ENCODE peak calls at places on chromosome 10, in seven cellular contexts. L is tibial nerve, P is DND-41, Q is breast epithelium, G is right atrium auricular region, A is colonic mucosa, U is PC-9. V is an unnamed sample.

GRCh38 chr10:33277135-33277536 is 57.3 kb downstream of the NRP1 start:
- DNase-seq in L (peak; percentile 34), P (no peak), Q (no peak), G (peak; percentile 90), A (no peak), U (no peak), V (peak; percentile 78)

GRCh38 chr10:49395741-49396665 is at the start of gene DRGX:
- DNase-seq in L (no peak), P (no peak), Q (no peak), G (peak; percentile 21), A (no peak), U (no peak), V (no peak)

GRCh38 chr10:119370972-119371703 is 163.8 kb downstream of the GRK5 start:
- DNase-seq in L (peak; percentile 86), P (no peak), Q (peak; percentile 66), G (peak; percentile 83), A (no peak), U (no peak), V (peak; percentile 82)

GRCh38 chr10:33381391-33381790 is 46.9 kb upstream of the NRP1 start:
- DNase-seq in L (no peak), P (no peak), Q (no peak), G (no peak), A (no peak), U (no peak), V (no peak)

GRCh38 chr10:57579926-57580325 is 687.8 kb downstream of the IPMK start:
- DNase-seq in L (no peak), P (no peak), Q (no peak), G (no peak), A (no peak), U (no peak), V (no peak)

GRCh38 chr10:86067436-86068050 is 299.1 kb downstream of the GRID1 start:
- DNase-seq in L (no peak), P (no peak), Q (no peak), G (no peak), A (no peak), U (no peak), V (no peak)

GRCh38 chr10:110461088-110461487 is 36.6 kb upstream of the DUSP5 start:
- DNase-seq in L (no peak), P (no peak), Q (no peak), G (no peak), A (no peak), U (peak; percentile 56), V (no peak)

GRCh38 chr10:72334196-72334831 is 20.4 kb downstream of the DNAJB12 start:
- DNase-seq in L (no peak), P (peak; percentile 90), Q (no peak), G (no peak), A (no peak), U (no peak), V (peak; percentile 16)

GRCh38 chr10:108629843-108630242 is 1293.5 kb downstream of the XPNPEP1 start:
- DNase-seq in L (no peak), P (no peak), Q (no peak), G (no peak), A (no peak), U (no peak), V (no peak)

GRCh38 chr10:114042895-114043531 is 653 bp upstream of the ADRB1 start:
- DNase-seq in L (no peak), P (peak; percentile 82), Q (no peak), G (no peak), A (no peak), U (no peak), V (peak; percentile 64)

GRCh38 chr10:131094406-131095108 is 217.0 kb downstream of the TCERG1L start:
- DNase-seq in L (peak; percentile 25), P (no peak), Q (no peak), G (no peak), A (no peak), U (no peak), V (no peak)

GRCh38 chr10:102300289-102300843 is 55.0 kb downstream of the GBF1 start:
- DNase-seq in L (no peak), P (no peak), Q (no peak), G (no peak), A (no peak), U (no peak), V (no peak)

GRCh38 chr10:112643600-112643999 is 196.6 kb downstream of the VTI1A start:
- DNase-seq in L (no peak), P (no peak), Q (no peak), G (no peak), A (no peak), U (no peak), V (no peak)

DNA sequence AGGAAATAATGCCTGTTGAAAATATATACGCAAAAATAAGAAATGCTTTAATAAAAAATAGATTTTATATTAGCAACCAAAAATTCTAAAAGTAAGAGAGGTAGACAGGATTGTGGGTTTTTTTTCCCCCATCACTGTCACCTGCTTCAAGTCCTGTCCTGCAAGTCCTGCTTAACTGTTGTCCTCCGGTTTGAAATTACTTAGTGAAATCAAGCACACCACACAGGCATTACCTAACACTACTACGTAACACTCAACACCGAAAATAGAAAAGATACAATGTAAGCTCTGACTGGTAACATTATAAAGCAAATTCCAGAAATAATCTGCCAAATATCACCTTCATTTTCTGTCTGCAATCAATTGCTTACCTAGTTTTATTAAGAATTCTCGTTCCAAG is 90.9 kb downstream of the UPF2 start:
- DNase-seq in L (no peak), P (no peak), Q (no peak), G (no peak), A (no peak), U (no peak), V (no peak)
- H3K36me3 ChIP-seq in L (no peaks in the 10 kb centered on the region), P (peaks cover 62% of the 10 kb centered on the region), Q (no peaks in the 10 kb centered on the region), G (peaks cover 24% of the 10 kb centered on the region), A (no peaks in the 10 kb centered on the region), U (no peaks in the 10 kb centered on the region), V (peaks cover 65% of the 10 kb centered on the region)

GRCh38 chr10:99659031-99659867 is at the start of gene ENTPD7:
- DNase-seq in L (peak; percentile 75), P (no peak), Q (peak; percentile 94), G (peak; percentile 92), A (peak; percentile 96), U (peak; percentile 89), V (peak; percentile 95)
- TF ChIP-seq CTCF in L (peak; percentile 24), P (no peak), Q (peak; percentile 59), G (no peak), A (no peak), U (no peak), V (peak; percentile 62)

GRCh38 chr10:120979435-120980315 is 128.5 kb downstream of the WDR11 start:
- DNase-seq in L (no peak), P (no peak), Q (peak; percentile 68), G (no peak), A (peak; percentile 82), U (no peak), V (no peak)
- H3K27ac ChIP-seq in L (no peak overlapping the region), P (no peak overlapping the region), Q (no peak overlapping the region), G (no peak overlapping the region), A (peak overlapping the region; percentile 20), U (no peak overlapping the region), V (no peak overlapping the region)

DNA sequence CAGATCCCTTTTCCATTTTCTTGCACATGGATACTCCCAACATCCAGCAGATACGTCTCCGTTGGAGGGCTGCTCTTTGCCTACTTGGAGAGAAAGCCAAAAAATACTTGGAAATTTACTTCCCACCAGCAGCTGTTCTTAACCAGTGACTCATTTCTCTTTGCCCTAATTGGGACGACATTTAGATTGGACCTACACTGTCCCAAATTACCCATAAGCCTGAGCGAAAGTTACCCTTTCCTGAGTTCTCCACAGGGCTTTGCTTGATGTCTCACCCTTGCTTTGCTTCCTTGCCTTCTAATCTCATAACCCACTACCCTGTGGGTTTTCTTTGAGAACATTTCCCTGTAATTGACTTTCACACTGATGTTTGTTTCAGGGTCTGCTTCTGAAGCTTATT is 48.1 kb downstream of the SAMD8 start:
- DNase-seq in L (no peak), P (no peak), Q (no peak), G (no peak), A (no peak), U (no peak), V (no peak)
- H3K36me3 ChIP-seq in L (no peaks in the 10 kb centered on the region), P (peaks cover 14% of the 10 kb centered on the region), Q (no peaks in the 10 kb centered on the region), G (no peaks in the 10 kb centered on the region), A (no peaks in the 10 kb centered on the region), U (peaks cover 12% of the 10 kb centered on the region), V (no peaks in the 10 kb centered on the region)

DNA sequence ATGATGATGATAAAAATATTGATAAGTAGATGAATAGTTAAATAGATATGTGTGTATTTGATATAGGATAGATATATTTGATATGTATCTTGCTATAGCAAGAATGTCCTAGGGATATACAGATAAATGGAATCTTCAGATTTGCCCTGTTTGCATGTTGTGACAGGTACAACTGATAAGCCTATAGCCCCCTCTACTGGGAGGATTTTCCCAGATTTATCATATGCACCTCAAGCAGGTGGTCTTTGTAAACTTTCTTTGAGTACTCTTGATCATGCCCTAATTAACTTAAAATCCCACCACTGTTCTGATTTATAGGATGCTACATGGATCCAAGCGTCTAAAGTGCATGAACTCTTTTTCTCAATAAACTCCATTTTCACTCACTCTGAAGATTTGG is 1050.7 kb downstream of the SORCS3 start:
- DNase-seq in L (peak; percentile 9), P (no peak), Q (no peak), G (no peak), A (peak; percentile 32), U (no peak), V (no peak)
- TF ChIP-seq CTCF in L (peak; percentile 10), P (peak; percentile 16), Q (no peak), G (no peak), A (no peak), U (no peak), V (peak; percentile 49)

DNA sequence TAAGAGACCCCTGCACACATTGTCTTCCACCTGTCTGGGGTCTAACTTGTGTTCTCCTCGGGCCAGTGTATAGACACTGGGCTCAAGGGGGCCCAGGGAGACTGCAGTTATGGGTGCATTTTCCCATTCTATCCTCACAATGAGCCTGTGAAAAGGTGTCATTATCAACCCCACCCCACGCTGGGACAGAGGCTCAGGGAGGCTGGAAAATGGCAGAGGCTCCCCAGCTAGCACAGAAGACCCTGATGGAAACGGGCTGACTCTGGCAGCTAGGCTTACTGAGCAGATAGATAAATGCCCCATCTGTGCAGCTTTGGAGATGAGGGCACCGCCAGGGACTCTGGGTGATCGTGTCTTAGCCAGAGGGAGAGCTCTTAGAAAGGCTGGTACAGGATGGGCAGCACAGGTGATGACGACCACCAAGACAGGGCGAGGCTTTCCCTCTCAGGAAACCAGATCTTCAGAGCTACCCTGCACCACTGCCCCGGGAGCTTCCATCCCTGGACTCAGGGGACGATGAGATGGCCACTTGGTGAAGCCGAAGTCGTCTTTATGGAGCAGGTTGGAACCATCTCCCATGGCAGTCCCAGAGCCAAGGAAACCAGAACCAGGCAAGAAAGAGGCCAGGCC is 58.2 kb upstream of the CHST15 start:
- DNase-seq in L (no peak), P (peak; percentile 36), Q (no peak), G (no peak), A (no peak), U (no peak), V (no peak)
- H3K27ac ChIP-seq in L (peak overlapping the region; percentile 78), P (peak overlapping the region; percentile 94), Q (peak overlapping the region; percentile 79), G (peak overlapping the region; percentile 8), A (no peak overlapping the region), U (peak overlapping the region; percentile 94), V (no peak overlapping the region)